ENCODE peak calls at places on chromosomes 2 and 18, in nine cellular contexts. X is NCI-H2081; M is M059J; D is activated CD4-positive, alpha-beta T cell treated with anti-CD3 and anti-CD28 coated beads, Interleukin-2, amount 50 U/mL, for 1 hour; E is bronchial epithelial cell; F is ELF-1; K is NCI-H1694; Y is heart right ventricle; V is memory B cell. Q is an unnamed sample.

GRCh38 chr2:48406096-48406495 is 123.9 kb upstream of the STON1 start:
- DNase-seq in X (no peak), M (no peak), D (no peak), E (no peak), F (no peak), K (no peak), Y (no peak), V (no peak), Q (no peak)

GRCh38 chr2:25215948-25216679 is 47.7 kb upstream of the POMC start:
- DNase-seq in X (no peak), M (no peak), D (peak; percentile 72), E (peak; percentile 18), F (peak; percentile 88), K (no peak), Y (peak; percentile 80), V (peak; percentile 75), Q (peak; percentile 90)

GRCh38 chr2:76427447-76427846 is 716.7 kb upstream of the GCFC2 start:
- DNase-seq in X (no peak), M (peak; percentile 9), D (no peak), E (no peak), F (no peak), K (no peak), Y (no peak), V (no peak), Q (no peak)

GRCh38 chr2:181389524-181389923 is 67.7 kb upstream of the ITGA4 start:
- DNase-seq in X (no peak), M (no peak), D (no peak), E (peak; percentile 4), F (no peak), K (no peak), Y (no peak), V (no peak), Q (no peak)

GRCh38 chr2:220556658-220557057 is 929.2 kb downstream of the SLC4A3 start:
- DNase-seq in X (no peak), M (peak; percentile 87), D (no peak), E (peak; percentile 62), F (no peak), K (no peak), Y (no peak), V (no peak), Q (no peak)

GRCh38 chr2:137947714-137948336 is 16.4 kb upstream of the HNMT start:
- DNase-seq in X (peak; percentile 52), M (peak; percentile 69), D (peak; percentile 10), E (peak; percentile 65), F (peak; percentile 49), K (peak; percentile 65), Y (peak; percentile 69), V (peak; percentile 13), Q (peak; percentile 74)

GRCh38 chr2:118580651-118581050 is 266.8 kb downstream of the EN1 start:
- DNase-seq in X (no peak), M (peak; percentile 2), D (no peak), E (peak; percentile 81), F (no peak), K (no peak), Y (no peak), V (no peak), Q (peak; percentile 52)

GRCh38 chr2:197391220-197391717 is 43.6 kb downstream of the SF3B1 start:
- DNase-seq in X (no peak), M (no peak), D (no peak), E (no peak), F (no peak), K (no peak), Y (no peak), V (no peak), Q (no peak)

GRCh38 chr2:231707625-231708049 is 688 bp upstream of the PTMA start:
- DNase-seq in X (no peak), M (peak; percentile 55), D (peak; percentile 55), E (no peak), F (no peak), K (peak; percentile 56), Y (peak; percentile 72), V (peak; percentile 81), Q (peak; percentile 81)

GRCh38 chr2:205024822-205025518 is 479.7 kb downstream of the PARD3B start:
- DNase-seq in X (no peak), M (peak; percentile 97), D (no peak), E (peak; percentile 98), F (peak; percentile 39), K (peak; percentile 33), Y (peak; percentile 51), V (no peak), Q (peak; percentile 50)

GRCh38 chr2:235803028-235803427 is 309.2 kb downstream of the AGAP1 start:
- DNase-seq in X (no peak), M (no peak), D (no peak), E (peak; percentile 8), F (no peak), K (no peak), Y (no peak), V (no peak), Q (no peak)

GRCh38 chr2:120831891-120832290 is 96.2 kb downstream of the GLI2 start:
- DNase-seq in X (no peak), M (no peak), D (no peak), E (no peak), F (no peak), K (no peak), Y (no peak), V (no peak), Q (no peak)

GRCh38 chr2:67686254-67686653 is 289.1 kb downstream of the ETAA1 start:
- DNase-seq in X (no peak), M (no peak), D (no peak), E (no peak), F (no peak), K (no peak), Y (no peak), V (no peak), Q (no peak)

GRCh38 chr18:64992654-64993053 is 758.2 kb upstream of the CDH7 start:
- DNase-seq in X (no peak), M (no peak), D (no peak), E (no peak), F (no peak), K (no peak), Y (no peak), V (no peak), Q (no peak)

GRCh38 chr2:158486970-158487325 is 30.2 kb downstream of the PKP4 start:
- DNase-seq in X (no peak), M (peak; percentile 31), D (no peak), E (peak; percentile 53), F (no peak), K (no peak), Y (no peak), V (no peak), Q (no peak)

GRCh38 chr2:15939556-15939853 is 845 bp upstream of the MYCN start:
- DNase-seq in X (no peak), M (no peak), D (peak; percentile 28), E (no peak), F (no peak), K (no peak), Y (no peak), V (no peak), Q (no peak)

GRCh38 chr2:165238295-165238694 is 919 bp upstream of the SCN2A start:
- DNase-seq in X (no peak), M (peak; percentile 9), D (no peak), E (peak; percentile 25), F (no peak), K (no peak), Y (no peak), V (no peak), Q (peak; percentile 40)

GRCh38 chr2:17300141-17300540 is 218.1 kb downstream of the RAD51AP2 start:
- DNase-seq in X (no peak), M (peak; percentile 85), D (no peak), E (peak; percentile 98), F (no peak), K (no peak), Y (no peak), V (no peak), Q (no peak)

Q was measured in mesendoderm.